ENCODE peak calls at places on chromosomes 2 and 18, in four cellular contexts. O, N, G and U are unnamed samples.

GRCh38 chr2:108925286-108925685 is 63.7 kb downstream of the EDAR start:
- DNase-seq in O (no peak), N (no peak), G (no peak), U (peak)

GRCh38 chr18:64806232-64806631 is 657.3 kb upstream of the LINC00305 start:
- DNase-seq in O (no peak), N (no peak), G (no peak), U (no peak)

GRCh38 chr2:175036582-175037018 is 31.4 kb upstream of the CHN1 start:
- DNase-seq in O (no peak), N (no peak), G (no peak), U (no peak)

GRCh38 chr2:146489386-146489785 is 1355.4 kb upstream of the ACVR2A start:
- DNase-seq in O (no peak), N (no peak), G (no peak), U (no peak)

GRCh38 chr2:158221055-158222021 is 119.7 kb downstream of the UPP2 start:
- DNase-seq in O (no peak), N (no peak), G (no peak), U (no peak)

GRCh38 chr2:55111570-55112228 is 61.4 kb upstream of the RTN4 start:
- DNase-seq in O (peak), N (peak), G (peak), U (peak)

GRCh38 chr2:150462772-150463171 is 24.7 kb downstream of the RND3 start:
- DNase-seq in O (no peak), N (no peak), G (no peak), U (no peak)

GRCh38 chr2:219575566-219576504 is 3.7 kb downstream of the INHA start:
- DNase-seq in O (no peak), N (no peak), G (no peak), U (no peak)

GRCh38 chr2:52210611-52211010 is 1178.7 kb upstream of the NRXN1 start:
- DNase-seq in O (no peak), N (no peak), G (no peak), U (no peak)

GRCh38 chr18:7234061-7234460 is 3.2 kb downstream of the LRRC30 start:
- DNase-seq in O (no peak), N (no peak), G (no peak), U (no peak)

GRCh38 chr2:171956135-171956830 is 34.0 kb downstream of the HAT1 start:
- DNase-seq in O (no peak), N (no peak), G (no peak), U (no peak)

GRCh38 chr2:183204397-183204796 is 80.2 kb downstream of the NUP35 start:
- DNase-seq in O (no peak), N (no peak), G (no peak), U (no peak)

GRCh38 chr2:196399736-196400691 is 228.6 kb upstream of the STK17B start:
- DNase-seq in O (peak), N (no peak), G (no peak), U (no peak)

GRCh38 chr18:10353791-10354190 is 100.6 kb upstream of the APCDD1 start:
- DNase-seq in O (no peak), N (no peak), G (no peak), U (no peak)

GRCh38 chr2:40164736-40165502 is 287.0 kb downstream of the SLC8A1 start:
- DNase-seq in O (peak), N (no peak), G (no peak), U (no peak)

GRCh38 chr2:194087089-194087488 is 1569.9 kb upstream of the SLC39A10 start:
- DNase-seq in O (no peak), N (no peak), G (no peak), U (no peak)

GRCh38 chr2:127054604-127054930 is 52.4 kb downstream of the BIN1 start:
- DNase-seq in O (no peak), N (no peak), G (no peak), U (no peak)

GRCh38 chr18:10751711-10752110 is 225.9 kb downstream of the NAPG start:
- DNase-seq in O (no peak), N (no peak), G (no peak), U (no peak)

GRCh38 chr2:131005229-131005935 is 87.9 kb downstream of the FAM168B start:
- DNase-seq in O (no peak), N (no peak), G (no peak), U (no peak)

GRCh38 chr2:159922563-159922962 is 124.6 kb upstream of the CD302 start:
- DNase-seq in O (no peak), N (no peak), G (no peak), U (no peak)

GRCh38 chr2:203427061-203427460 is 98.9 kb downstream of the ABI2 start:
- DNase-seq in O (no peak), N (no peak), G (no peak), U (no peak)

GRCh38 chr2:215274829-215275228 is 37.0 kb upstream of the ATIC start:
- DNase-seq in O (no peak), N (no peak), G (no peak), U (no peak)

GRCh38 chr2:215271466-215271865 is 40.4 kb upstream of the ATIC start:
- DNase-seq in O (no peak), N (no peak), G (no peak), U (no peak)

GRCh38 chr2:215269397-215270117 is 42.3 kb upstream of the ATIC start:
- DNase-seq in O (peak), N (peak), G (peak), U (peak)

GRCh38 chr2:215272918-215273317 is 38.9 kb upstream of the ATIC start:
- DNase-seq in O (no peak), N (no peak), G (no peak), U (no peak)

GRCh38 chr2:215270118-215270451 is 41.8 kb upstream of the ATIC start:
- DNase-seq in O (no peak), N (no peak), G (no peak), U (no peak)
- TF ChIP-seq CTCF in O (peak), N (no peak), G (no peak), U (no peak)

GRCh38 chr2:137168564-137168963 is 403.2 kb downstream of the THSD7B start:
- DNase-seq in O (peak), N (no peak), G (no peak), U (no peak)

GRCh38 chr2:137167651-137168050 is 402.3 kb downstream of the THSD7B start:
- DNase-seq in O (no peak), N (no peak), G (no peak), U (no peak)

GRCh38 chr2:137172162-137172561 is 406.8 kb downstream of the THSD7B start:
- DNase-seq in O (no peak), N (no peak), G (no peak), U (no peak)

GRCh38 chr2:137178955-137179377 is 413.6 kb downstream of the THSD7B start:
- DNase-seq in O (no peak), N (no peak), G (no peak), U (no peak)

GRCh38 chr2:137173514-137173913 is 408.2 kb downstream of the THSD7B start:
- DNase-seq in O (no peak), N (no peak), G (no peak), U (no peak)
- TF ChIP-seq CTCF in O (peak), N (no peak), G (no peak), U (no peak)

GRCh38 chr2:134119672-134120159 is 134.2 kb upstream of the MGAT5 start:
- DNase-seq in O (peak), N (peak), G (peak), U (peak)
- TF ChIP-seq CTCF in O (no peak), N (no peak), G (no peak), U (no peak)

DNA sequence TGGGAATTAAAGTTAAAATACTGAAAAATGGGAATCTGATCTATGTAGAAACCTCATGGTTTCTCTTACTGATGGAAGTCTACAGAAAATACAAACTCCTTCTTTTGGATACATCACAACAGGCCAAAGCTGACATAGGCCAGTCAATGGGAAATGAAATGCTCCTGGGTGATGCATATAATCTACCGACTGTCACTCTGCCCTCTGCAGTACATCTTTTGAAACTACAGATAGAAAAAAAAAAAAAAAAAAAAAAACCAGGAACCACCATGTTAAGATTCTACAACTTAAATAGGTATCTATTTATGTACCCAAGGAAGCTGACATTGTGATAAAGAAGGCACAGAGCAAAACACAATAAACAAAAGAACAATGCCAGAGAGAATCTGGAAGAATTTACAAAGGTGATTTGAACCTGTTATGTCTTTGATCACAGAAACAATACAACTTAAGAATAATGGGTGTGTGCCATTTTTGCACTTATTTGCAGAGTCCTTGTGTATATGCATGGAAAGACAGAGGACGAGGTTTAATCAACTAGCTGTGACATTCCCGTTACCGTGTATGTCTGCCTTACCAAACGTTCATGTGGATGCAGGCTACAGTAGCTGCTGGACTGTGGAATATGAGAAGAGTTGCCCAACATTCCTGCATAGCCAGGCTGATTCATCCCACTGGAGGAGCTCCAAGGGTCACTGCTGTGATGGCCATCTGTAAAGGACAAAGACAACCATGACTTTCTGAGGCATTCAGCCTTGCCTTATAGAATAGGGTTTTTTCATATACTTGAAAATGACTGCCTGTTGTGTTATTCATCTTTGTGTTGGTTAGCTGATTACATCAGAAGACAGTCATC is 312.7 kb downstream of the TCF4 start:
- DNase-seq in O (peak), N (no peak), G (peak), U (no peak)
- TF ChIP-seq CTCF in O (peak), N (no peak), G (no peak), U (no peak)

DNA sequence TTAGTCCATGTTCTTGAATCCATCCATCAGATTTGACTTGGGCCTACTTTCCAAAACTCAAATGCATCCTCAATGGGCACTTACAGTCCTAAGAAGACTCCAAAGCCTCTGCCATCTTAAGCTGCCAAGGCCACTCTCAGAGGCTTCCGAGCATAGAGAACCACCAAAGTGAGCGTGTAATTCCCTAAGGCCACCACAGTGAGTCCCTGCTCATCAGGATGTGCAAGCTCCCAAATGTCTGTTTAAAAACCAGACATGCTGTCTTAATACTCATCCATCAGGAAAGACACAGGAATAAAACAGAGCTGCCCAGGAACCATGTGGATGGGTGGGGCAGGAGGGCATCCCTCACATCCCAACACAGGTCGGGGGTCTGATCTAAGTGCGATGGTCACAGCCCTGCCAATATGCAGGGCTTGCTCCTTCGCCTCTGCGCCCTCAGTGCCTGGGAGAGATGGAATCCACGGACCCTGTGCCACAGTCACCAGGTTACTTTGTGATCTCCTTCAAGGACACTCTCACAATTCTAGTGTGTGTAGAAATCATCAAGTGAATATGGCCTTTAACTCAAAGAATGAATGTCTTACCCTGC is 80.4 kb downstream of the POLR1A start:
- DNase-seq in O (no peak), N (no peak), G (peak), U (no peak)
- TF ChIP-seq CTCF in O (no peak), N (no peak), G (no peak), U (no peak)